ENCODE peak calls at places on chromosomes 13 and 19, in four cellular contexts. One of them, this sample, is unnamed.

GRCh38 chr13:24875566-24875965 is 111.6 kb downstream of the RNF17 start:
- DNase-seq in activated naive CD4-positive, alpha-beta T cell: no peak
- DNase-seq in bronchial epithelial cell: no peak
- DNase-seq in epithelial cell of esophagus: no peak
- DNase-seq in this sample: no peak

GRCh38 chr13:89869312-89869711 is 1478.2 kb upstream of the MIR17HG start:
- DNase-seq in bronchial epithelial cell: no peak
- DNase-seq in epithelial cell of esophagus: no peak
- DNase-seq in activated naive CD4-positive, alpha-beta T cell: no peak
- DNase-seq in this sample: no peak

GRCh38 chr13:42746846-42747245 is 34.5 kb upstream of the FAM216B start:
- DNase-seq in epithelial cell of esophagus: peak
- DNase-seq in bronchial epithelial cell: peak
- DNase-seq in activated naive CD4-positive, alpha-beta T cell: no peak
- DNase-seq in this sample: no peak

GRCh38 chr19:2266183-2266993 is 10.2 kb upstream of the JSRP1 start:
- DNase-seq in epithelial cell of esophagus: peak
- DNase-seq in bronchial epithelial cell: peak
- DNase-seq in activated naive CD4-positive, alpha-beta T cell: no peak
- DNase-seq in this sample: peak

GRCh38 chr19:39802958-39803357 is 24.3 kb downstream of the LEUTX start:
- DNase-seq in epithelial cell of esophagus: peak
- DNase-seq in bronchial epithelial cell: no peak
- DNase-seq in activated naive CD4-positive, alpha-beta T cell: no peak
- DNase-seq in this sample: no peak

GRCh38 chr19:17348700-17349099 is 11.3 kb downstream of the GTPBP3 start:
- DNase-seq in activated naive CD4-positive, alpha-beta T cell: no peak
- DNase-seq in epithelial cell of esophagus: no peak
- DNase-seq in bronchial epithelial cell: peak
- DNase-seq in this sample: peak

GRCh38 chr19:12364391-12365093 is 941 bp downstream of the ZNF442 start:
- DNase-seq in epithelial cell of esophagus: peak
- DNase-seq in bronchial epithelial cell: no peak
- DNase-seq in activated naive CD4-positive, alpha-beta T cell: no peak
- DNase-seq in this sample: peak

GRCh38 chr13:112859817-112860190 is 109.2 kb upstream of the MCF2L start:
- DNase-seq in bronchial epithelial cell: peak
- DNase-seq in activated naive CD4-positive, alpha-beta T cell: no peak
- DNase-seq in epithelial cell of esophagus: peak
- DNase-seq in this sample: peak

GRCh38 chr19:54388803-54389144 is 24.0 kb upstream of the LAIR1 start:
- DNase-seq in activated naive CD4-positive, alpha-beta T cell: no peak
- DNase-seq in epithelial cell of esophagus: no peak
- DNase-seq in bronchial epithelial cell: no peak
- DNase-seq in this sample: no peak

This sample was measured in astrocyte of the hippocampus.